ENCODE peak calls at places on chromosomes 13 and 19, in six cellular contexts. G is AG09319; T is KG1; K is stimulated activated CD8-positive, alpha-beta memory T cell treated with anti-CD3 and anti-CD28 coated beads, Interleukin-2, amount 100 ng/mL, for 1 hour; B is breast epithelium; V is putamen. N is an unnamed sample.

GRCh38 chr13:73903561-73903960 is 230.6 kb downstream of the KLF12 start:
- DNase-seq in G (no peak), T (no peak), K (no peak), B (no peak), V (no peak), N (no peak)

GRCh38 chr19:18021121-18021755 is 13.3 kb downstream of the ARRDC2 start:
- DNase-seq in G (no peak), T (no peak), K (peak; percentile 46), B (peak; percentile 83), V (peak; percentile 78), N (peak; percentile 67)

GRCh38 chr13:99203601-99204579 is 3.2 kb downstream of the UBAC2 start:
- DNase-seq in G (no peak), T (no peak), K (no peak), B (no peak), V (no peak), N (no peak)

GRCh38 chr13:95201814-95202521 is 99.3 kb downstream of the ABCC4 start:
- DNase-seq in G (no peak), T (no peak), K (no peak), B (no peak), V (no peak), N (no peak)

GRCh38 chr13:79492313-79492798 is 11.4 kb downstream of the NDFIP2 start:
- DNase-seq in G (no peak), T (no peak), K (no peak), B (no peak), V (no peak), N (no peak)

GRCh38 chr13:45101327-45102018 is 18.8 kb upstream of the GTF2F2 start:
- DNase-seq in G (no peak), T (no peak), K (no peak), B (no peak), V (no peak), N (no peak)

GRCh38 chr19:35718345-35719041 is 690 bp downstream of the KMT2B start:
- DNase-seq in G (no peak), T (no peak), K (no peak), B (no peak), V (no peak), N (peak; percentile 71)

GRCh38 chr13:87919956-87920355 is 248.8 kb downstream of the SLITRK5 start:
- DNase-seq in G (no peak), T (no peak), K (no peak), B (no peak), V (no peak), N (no peak)

GRCh38 chr19:3358919-3359849 is 7.2 kb upstream of the NFIC start:
- DNase-seq in G (no peak), T (no peak), K (peak; percentile 40), B (no peak), V (peak; percentile 78), N (peak; percentile 83)

GRCh38 chr13:87122551-87122950 is 548.6 kb upstream of the SLITRK5 start:
- DNase-seq in G (no peak), T (no peak), K (no peak), B (no peak), V (no peak), N (no peak)

GRCh38 chr19:15469513-15470297 is 5.4 kb upstream of the RASAL3 start:
- DNase-seq in G (no peak), T (peak; percentile 58), K (no peak), B (no peak), V (no peak), N (no peak)